ENCODE peak calls at places on chromosomes 6 and 20, in ten cellular contexts. M is ovary, B is transverse colon, I is sigmoid colon, D is SK-N-SH, Y is K562, N is A549, X is stomach, U is HepG2, F is upper lobe of left lung. L is an unnamed sample. For H3K4me1, the result is how much of the 10 kb centered on the place peaks cover.

GRCh38 chr6:157021267-157022021 is 244.3 kb downstream of the ARID1B start:
- DNase-seq in I (peak), M (peak), U (peak), F (peak), Y (peak), B (peak), D (peak), X (peak), N (peak), L (peak)

GRCh38 chr6:129500958-129501381 is 209.0 kb downstream of the ARHGAP18 start:
- DNase-seq in B (no peak), F (no peak), N (peak), D (peak), M (no peak), U (peak), I (no peak), X (no peak), Y (peak), L (no peak)

GRCh38 chr20:25066386-25066785 is 8.4 kb upstream of the ACSS1 start:
- DNase-seq in I (no peak), B (peak), Y (no peak), N (no peak), M (peak), F (no peak), D (no peak), X (peak), U (no peak), L (no peak)

GRCh38 chr6:42138630-42139619 is 3.5 kb downstream of the C6orf132 start:
- DNase-seq in F (no peak), D (no peak), U (peak), B (no peak), I (no peak), X (no peak), N (peak), Y (peak), M (no peak), L (no peak)

GRCh38 chr20:32482251-32483220 is 102.6 kb downstream of the NOL4L start:
- DNase-seq in B (peak), N (no peak), U (no peak), M (peak), X (peak), I (peak), F (peak), Y (no peak), D (peak), L (no peak)

GRCh38 chr6:158115102-158115501 is 53.0 kb downstream of the SERAC1 start:
- DNase-seq in B (no peak), N (no peak), Y (peak), F (no peak), I (no peak), M (no peak), X (no peak), D (no peak), U (no peak), L (no peak)

GRCh38 chr20:4086771-4087677 is 71.7 kb upstream of the RNF24 start:
- DNase-seq in X (no peak), F (no peak), Y (no peak), B (no peak), N (no peak), M (no peak), U (no peak), D (no peak), I (no peak), L (no peak)

GRCh38 chr6:107318100-107318736 is 141.1 kb downstream of the PDSS2 start:
- DNase-seq in B (peak), D (peak), Y (peak), I (no peak), F (peak), U (peak), X (peak), M (peak), N (peak), L (peak)

GRCh38 chr6:113344969-113345368 is 512.2 kb upstream of the MARCKS start:
- DNase-seq in N (no peak), U (no peak), Y (no peak), B (no peak), F (no peak), M (no peak), D (no peak), X (no peak), I (no peak), L (no peak)

GRCh38 chr6:27478141-27478705 is 5.3 kb upstream of the ZNF184 start:
- DNase-seq in M (no peak), I (no peak), D (no peak), F (no peak), N (no peak), U (no peak), Y (no peak), X (no peak), B (no peak), L (no peak)

GRCh38 chr6:91193446-91193845 is 606.6 kb upstream of the MAP3K7 start:
- DNase-seq in F (no peak), X (no peak), I (no peak), B (no peak), U (no peak), M (no peak), Y (no peak), D (no peak), N (no peak), L (no peak)

GRCh38 chr20:20562507-20562906 is 149.9 kb downstream of the RALGAPA2 start:
- DNase-seq in X (no peak), N (no peak), U (no peak), F (no peak), I (no peak), M (no peak), Y (no peak), D (no peak), B (no peak), L (no peak)

GRCh38 chr6:75208564-75209431 is 2.9 kb upstream of the COL12A1 start:
- DNase-seq in U (peak), D (peak), N (peak), I (peak), B (peak), Y (peak), F (peak), M (peak), X (peak), L (peak)

GRCh38 chr6:152233547-152234320 is 403.4 kb downstream of the SYNE1 start:
- DNase-seq in X (no peak), I (no peak), N (no peak), Y (no peak), D (no peak), F (no peak), U (no peak), B (no peak), M (no peak), L (no peak)

GRCh38 chr6:11770546-11771466 is 7.8 kb downstream of the ADTRP start:
- DNase-seq in U (no peak), I (peak), F (peak), X (peak), D (peak), N (peak), M (peak), Y (peak), B (peak), L (peak)

GRCh38 chr20:4957939-4958362 is 43.4 kb downstream of the SLC23A2 start:
- DNase-seq in M (no peak), F (peak), U (no peak), D (no peak), X (no peak), Y (no peak), N (no peak), I (no peak), B (no peak), L (no peak)

GRCh38 chr20:19944772-19945459 is 72.2 kb upstream of the NAA20 start:
- DNase-seq in D (no peak), B (no peak), M (no peak), N (no peak), U (no peak), X (no peak), Y (no peak), I (no peak), F (no peak), L (no peak)

GRCh38 chr6:98648211-98648914 is 186.0 kb upstream of the POU3F2 start:
- DNase-seq in D (no peak), N (no peak), U (no peak), B (no peak), Y (no peak), I (no peak), M (no peak), F (no peak), X (no peak), L (no peak)

GRCh38 chr6:11983306-11983705 is 28.8 kb upstream of the HIVEP1 start:
- DNase-seq in B (no peak), I (no peak), X (no peak), Y (no peak), F (no peak), M (no peak), D (no peak), U (no peak), N (no peak), L (no peak)

GRCh38 chr6:12516070-12516469 is 200.5 kb upstream of the PHACTR1 start:
- DNase-seq in X (peak), U (no peak), I (no peak), F (no peak), D (no peak), N (no peak), M (no peak), B (peak), Y (no peak), L (no peak)

GRCh38 chr6:31680841-31681671 is at the start of gene LY6G5C:
- DNase-seq in D (peak), I (peak), X (peak), N (peak), Y (peak), U (peak), F (peak), B (peak), M (peak), L (peak)

GRCh38 chr20:62918830-62919229 is 7.5 kb downstream of the DIDO1 start:
- DNase-seq in M (no peak), X (no peak), D (no peak), N (no peak), B (no peak), Y (no peak), I (no peak), F (no peak), U (no peak), L (no peak)

GRCh38 chr20:63118786-63119450 is 97.0 kb downstream of the YTHDF1 start:
- DNase-seq in U (no peak), F (no peak), D (no peak), N (no peak), X (no peak), B (no peak), Y (no peak), M (no peak), I (no peak), L (no peak)

GRCh38 chr6:113076817-113077216 is 729.7 kb downstream of the RFPL4B start:
- DNase-seq in U (no peak), D (no peak), N (no peak), X (no peak), F (no peak), Y (no peak), M (no peak), B (no peak), I (no peak), L (no peak)

GRCh38 chr6:24522090-24522820 is 27.5 kb downstream of the ALDH5A1 start:
- DNase-seq in N (no peak), F (no peak), B (no peak), M (no peak), D (no peak), Y (peak), X (no peak), I (no peak), U (no peak), L (no peak)

GRCh38 chr6:156824142-156824541 is 47.0 kb downstream of the ARID1B start:
- DNase-seq in U (no peak), M (no peak), N (no peak), F (no peak), I (no peak), B (no peak), D (no peak), X (no peak), Y (no peak), L (no peak)

GRCh38 chr20:31770243-31770642 is 31.2 kb downstream of the TPX2 start:
- DNase-seq in F (no peak), Y (no peak), U (no peak), X (no peak), D (no peak), M (no peak), N (no peak), B (no peak), I (no peak), L (no peak)

GRCh38 chr6:63245420-63245819 is 34.2 kb downstream of the FKBP1C start:
- DNase-seq in N (no peak), D (no peak), I (no peak), X (no peak), M (no peak), Y (no peak), B (no peak), F (no peak), U (peak), L (no peak)

GRCh38 chr6:111032493-111033140 is 50.8 kb downstream of the RPF2 start:
- DNase-seq in I (no peak), Y (no peak), F (no peak), D (no peak), B (no peak), X (no peak), U (no peak), N (no peak), M (no peak), L (no peak)

GRCh38 chr20:6679086-6679485 is 88.4 kb upstream of the BMP2 start:
- DNase-seq in U (no peak), Y (no peak), F (no peak), D (no peak), I (no peak), B (no peak), X (no peak), M (no peak), N (no peak), L (no peak)

GRCh38 chr20:62618622-62619529 is 23.4 kb upstream of the SLCO4A1 start:
- DNase-seq in B (peak), Y (no peak), F (peak), U (no peak), I (no peak), X (no peak), N (no peak), D (no peak), M (no peak), L (no peak)

GRCh38 chr6:83215131-83216047 is 22.2 kb downstream of the RWDD2A start:
- DNase-seq in U (peak), Y (peak), X (peak), F (peak), N (peak), I (peak), B (peak), D (peak), M (peak), L (peak)

GRCh38 chr20:63830821-63831593 is at the start of gene ZBTB46:
- DNase-seq in U (no peak), M (peak), N (no peak), X (peak), B (peak), I (no peak), F (peak), Y (peak), D (peak), L (no peak)

GRCh38 chr20:58222446-58222845 is 6.0 kb downstream of the ANKRD60 start:
- DNase-seq in Y (no peak), I (peak), M (no peak), N (no peak), U (no peak), B (no peak), X (no peak), F (no peak), D (peak), L (no peak)

GRCh38 chr20:62367136-62367482 is at the start of gene LAMA5:
- DNase-seq in D (peak), F (peak), X (peak), Y (peak), B (peak), U (peak), I (peak), M (no peak), N (peak), L (no peak)

GRCh38 chr6:155301867-155302266 is 12.4 kb downstream of the TFB1M start:
- DNase-seq in Y (no peak), F (no peak), B (no peak), I (no peak), U (no peak), N (no peak), D (no peak), X (no peak), M (no peak), L (no peak)

GRCh38 chr6:105603779-105604592 is 201.1 kb upstream of the PREP start:
- DNase-seq in B (peak), D (no peak), N (no peak), U (no peak), X (no peak), F (no peak), Y (no peak), I (peak), M (no peak), L (no peak)

DNA sequence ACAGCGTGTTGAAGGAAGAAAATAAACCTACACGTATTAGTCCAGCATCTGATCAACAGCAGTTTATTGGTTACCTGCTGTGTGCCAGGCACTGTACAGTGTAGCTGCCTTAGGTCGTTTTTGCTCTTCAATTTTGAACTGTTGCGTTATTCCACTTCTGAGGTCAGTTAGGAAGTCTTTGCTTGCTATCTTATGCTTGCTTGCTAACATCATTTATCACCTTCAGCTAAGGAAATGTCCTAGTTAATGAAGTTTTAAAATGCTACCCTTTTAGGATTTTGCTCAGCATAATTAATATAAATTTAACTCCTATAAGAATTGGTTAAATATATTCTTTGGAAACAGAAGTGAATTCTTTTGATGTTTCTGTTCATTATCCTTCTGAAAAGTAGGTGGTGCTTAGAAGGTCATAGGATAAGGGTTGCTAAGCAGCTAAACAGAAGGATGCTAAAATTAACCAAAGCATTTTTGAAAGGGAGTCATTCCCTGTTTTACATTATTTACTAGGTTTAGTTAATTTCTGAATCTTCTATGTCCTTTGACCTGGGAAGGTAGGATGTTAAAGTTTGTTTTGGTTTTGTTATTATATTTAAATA is 3.4 kb downstream of the RREB1 start:
- DNase-seq in U (no peak), F (no peak), M (no peak), X (no peak), D (no peak), N (no peak), I (no peak), Y (no peak), B (no peak), L (no peak)
- TF ChIP-seq EP300 in U (no peak), F (no peak), M (no peak), X (no peak), D (no peak), N (no peak), I (no peak), Y (no peak), B (no peak), L (no peak)

GRCh38 chr20:50303573-50304500 is 113.2 kb downstream of the CEBPB start:
- DNase-seq in X (peak), Y (peak), U (peak), F (peak), I (peak), M (peak), B (peak), D (peak), N (no peak), L (peak)

GRCh38 chr20:50302463-50303041 is 111.9 kb downstream of the CEBPB start:
- DNase-seq in M (peak), I (peak), D (no peak), X (no peak), N (no peak), B (no peak), F (no peak), U (no peak), Y (no peak), L (peak)

GRCh38 chr20:50304883-50305635 is 114.4 kb downstream of the CEBPB start:
- DNase-seq in I (peak), Y (no peak), D (peak), N (no peak), U (peak), M (peak), F (peak), X (peak), B (peak), L (peak)

GRCh38 chr20:50305636-50306477 is 115.2 kb downstream of the CEBPB start:
- DNase-seq in B (peak), M (peak), D (peak), N (peak), U (peak), F (peak), X (no peak), Y (no peak), I (peak), L (peak)

DNA sequence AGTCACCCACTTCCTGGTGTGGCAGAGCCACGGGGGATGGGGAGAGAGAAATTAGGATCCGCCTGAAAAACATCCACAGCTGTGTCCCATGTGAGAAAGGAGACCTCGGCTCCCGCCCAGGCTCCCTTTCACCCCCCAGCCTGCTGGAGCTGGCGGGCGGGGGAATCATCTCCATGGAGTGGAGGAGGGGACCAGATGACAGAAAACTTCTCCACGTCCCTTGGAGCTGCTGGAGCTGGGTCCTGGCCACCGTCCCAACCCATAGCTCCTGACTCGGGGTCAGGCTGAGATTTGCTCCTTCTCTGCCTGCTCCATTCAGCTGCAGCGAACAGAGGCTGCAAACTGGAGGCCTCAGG is 113.8 kb downstream of the CEBPB start:
- DNase-seq in D (peak), I (peak), M (peak), F (no peak), Y (no peak), U (no peak), N (no peak), B (peak), X (no peak), L (peak)
- H3K4me1 ChIP-seq in D (under half), I (half or more), M (under half), F (half or more), Y (under half), U (half or more), N (half or more), B (under half), X (half or more), L (half or more)

GRCh38 chr6:26224940-26225847 is 138.0 kb downstream of the HFE start:
- DNase-seq in M (peak), N (no peak), B (no peak), D (peak), X (no peak), U (no peak), I (no peak), Y (no peak), F (no peak), L (no peak)
- TF ChIP-seq EP300 in M (no peak), N (no peak), B (no peak), D (no peak), X (no peak), U (no peak), I (no peak), Y (no peak), F (no peak), L (no peak)

GRCh38 chr6:20203561-20204528 is 8.4 kb downstream of the MBOAT1 start:
- DNase-seq in F (no peak), B (no peak), D (no peak), N (no peak), I (no peak), U (no peak), Y (peak), M (no peak), X (no peak), L (no peak)
- H3K4me1 ChIP-seq in F (half or more), B (under half), D (under half), N (under half), I (half or more), U (under half), Y (half or more), M (under half), X (half or more), L (under half)